ENCODE peak calls at places on chromosomes 5 and 9, in seven cellular contexts. O is lower lobe of right lung, M is neural progenitor cell, V is Peyer's patch, H is heart left ventricle, C is GM23248, Q is A549. S is an unnamed sample. For H3K9me3 and H3K4me1, the result is how much of the 10 kb centered on the place peaks cover.

GRCh38 chr5:78648359-78649219 is at the start of gene LHFPL2:
- DNase-seq in V (peak), H (peak), O (peak), Q (peak), C (peak), M (peak), S (peak)

GRCh38 chr9:113619156-113619861 is 155.8 kb downstream of the RGS3 start:
- DNase-seq in O (no peak), C (no peak), V (no peak), M (no peak), H (no peak), Q (no peak), S (no peak)

GRCh38 chr5:174295736-174296481 is 250.4 kb downstream of the NSG2 start:
- DNase-seq in O (no peak), C (no peak), Q (no peak), V (no peak), H (no peak), M (no peak), S (no peak)

GRCh38 chr5:169637856-169638190 is 748 bp downstream of the DOCK2 start:
- DNase-seq in O (peak), V (peak), Q (no peak), M (no peak), C (no peak), H (no peak), S (peak)

GRCh38 chr9:97468658-97469448 is 32.6 kb upstream of the TMOD1 start:
- DNase-seq in V (peak), Q (peak), M (peak), O (peak), C (peak), H (peak), S (peak)

GRCh38 chr9:104750185-104750762 is 2.8 kb downstream of the NIPSNAP3A start:
- DNase-seq in O (no peak), Q (no peak), H (no peak), V (no peak), M (no peak), C (no peak), S (no peak)

GRCh38 chr5:78526049-78526525 is 122.5 kb downstream of the LHFPL2 start:
- DNase-seq in V (no peak), Q (peak), O (no peak), H (no peak), M (no peak), C (peak), S (no peak)

GRCh38 chr9:105837261-105837660 is 142.9 kb downstream of the TMEM38B start:
- DNase-seq in C (no peak), Q (no peak), H (no peak), M (no peak), V (no peak), O (no peak), S (no peak)

GRCh38 chr9:16709936-16710335 is 160.5 kb downstream of the BNC2 start:
- DNase-seq in M (no peak), H (no peak), Q (no peak), O (no peak), C (no peak), V (no peak), S (no peak)

GRCh38 chr5:152542741-152543140 is 137.7 kb upstream of the NMUR2 start:
- DNase-seq in C (peak), H (no peak), Q (no peak), V (no peak), M (peak), O (no peak), S (no peak)

GRCh38 chr5:66807743-66808142 is 211.6 kb downstream of the MAST4 start:
- DNase-seq in M (peak), C (peak), O (no peak), H (no peak), Q (peak), V (no peak), S (peak)

GRCh38 chr5:42949348-42950090 is 90.6 kb downstream of the ANXA2R start:
- DNase-seq in O (peak), V (peak), C (peak), H (peak), M (no peak), Q (peak), S (peak)

GRCh38 chr9:2158111-2158610 is 143.0 kb downstream of the SMARCA2 start:
- DNase-seq in M (peak), V (peak), H (no peak), C (peak), O (peak), Q (peak), S (peak)

GRCh38 chr9:131418143-131419028 is 24.5 kb downstream of the PRRC2B start:
- DNase-seq in V (no peak), Q (no peak), H (no peak), C (peak), O (peak), M (peak), S (peak)

GRCh38 chr5:29942089-29942488 is 1251.4 kb upstream of the CDH6 start:
- DNase-seq in H (no peak), O (no peak), Q (no peak), V (no peak), C (no peak), M (no peak), S (no peak)

GRCh38 chr9:88583901-88584596 is 49.1 kb downstream of the NXNL2 start:
- DNase-seq in V (no peak), H (no peak), C (peak), O (no peak), Q (no peak), M (peak), S (no peak)

GRCh38 chr5:82796643-82797416 is 280.4 kb downstream of the TMEM167A start:
- DNase-seq in C (no peak), H (no peak), Q (no peak), O (no peak), V (no peak), M (peak), S (no peak)

GRCh38 chr9:3585616-3586015 is 59.8 kb upstream of the RFX3 start:
- DNase-seq in O (no peak), V (no peak), H (no peak), C (no peak), Q (no peak), M (no peak), S (no peak)
- H3K9me3 ChIP-seq in O (under half), V (under half), H (under half), C (under half), Q (under half), M (under half), S (under half)

GRCh38 chr9:34203275-34204010 is 24.6 kb downstream of the UBAP1 start:
- DNase-seq in H (no peak), V (no peak), M (no peak), O (no peak), Q (no peak), C (peak), S (no peak)
- H3K4me1 ChIP-seq in H (under half), V (under half), M (under half), O (under half), Q (under half), C (under half), S (under half)

DNA sequence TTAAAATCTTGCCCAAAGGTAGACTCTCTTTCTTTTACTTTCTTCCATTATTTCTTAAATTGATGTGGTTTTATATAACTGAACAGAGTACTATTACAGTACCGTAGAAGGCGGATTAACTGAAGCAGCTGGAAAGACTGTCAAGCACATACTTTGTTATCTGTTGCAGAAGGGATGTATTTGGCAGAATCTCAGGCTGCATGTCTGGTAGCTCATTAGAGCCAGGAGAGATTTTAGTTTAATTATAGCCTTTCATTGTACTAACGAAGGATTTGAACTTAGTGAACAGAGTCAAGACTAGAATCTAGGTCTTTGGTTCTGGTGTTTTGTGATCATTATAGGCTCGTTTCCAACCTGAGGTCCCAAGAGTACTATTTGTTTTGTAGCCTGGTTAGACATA is 20.6 kb downstream of the ZNF354C start:
- DNase-seq in Q (no peak), H (no peak), V (no peak), C (no peak), M (no peak), O (no peak), S (no peak)
- H3K9me3 ChIP-seq in Q (half or more), H (under half), V (half or more), C (under half), M (half or more), O (half or more), S (half or more)

DNA sequence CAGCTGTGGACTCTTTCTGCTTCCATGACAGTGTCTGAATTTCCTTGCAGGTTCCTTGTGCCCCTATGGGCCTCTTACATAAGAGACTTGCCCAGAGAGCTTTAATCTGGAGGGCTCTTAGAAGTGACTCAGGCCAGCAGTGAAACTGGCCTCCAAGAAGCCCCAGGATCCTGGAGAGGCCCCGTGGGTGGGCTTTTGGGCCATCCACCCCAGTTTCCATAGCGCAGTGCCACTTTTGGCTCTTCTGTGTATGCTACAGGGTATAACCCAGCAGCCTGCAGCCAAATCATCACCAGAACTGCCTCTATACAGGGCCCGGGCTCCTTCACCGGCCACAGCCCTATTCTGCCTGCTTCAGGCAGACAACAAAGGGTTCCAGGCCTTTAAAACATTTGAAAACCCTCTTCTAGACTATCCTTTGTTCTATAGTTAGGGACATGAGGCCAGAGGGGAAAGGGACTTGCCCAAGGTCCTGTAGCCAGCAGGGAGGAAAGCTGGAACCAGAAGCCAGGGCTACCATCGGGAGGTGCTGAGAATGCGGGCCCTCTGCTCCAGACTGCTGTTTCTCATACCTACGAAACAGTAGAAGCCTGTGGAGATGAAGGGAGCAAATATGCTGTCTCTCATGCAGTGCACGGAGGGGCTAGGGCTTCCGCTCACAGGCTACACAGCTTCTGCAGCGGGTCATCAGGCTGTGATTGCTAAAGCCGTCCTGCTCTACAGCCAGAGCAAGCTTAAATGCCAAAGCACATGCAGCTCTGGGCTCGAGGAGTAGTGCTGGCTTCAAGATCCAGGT is 18.0 kb downstream of the SH3PXD2B start:
- DNase-seq in Q (no peak), C (no peak), H (no peak), V (no peak), O (no peak), M (no peak), S (no peak)
- H3K4me1 ChIP-seq in Q (under half), C (under half), H (under half), V (under half), O (under half), M (under half), S (under half)

DNA sequence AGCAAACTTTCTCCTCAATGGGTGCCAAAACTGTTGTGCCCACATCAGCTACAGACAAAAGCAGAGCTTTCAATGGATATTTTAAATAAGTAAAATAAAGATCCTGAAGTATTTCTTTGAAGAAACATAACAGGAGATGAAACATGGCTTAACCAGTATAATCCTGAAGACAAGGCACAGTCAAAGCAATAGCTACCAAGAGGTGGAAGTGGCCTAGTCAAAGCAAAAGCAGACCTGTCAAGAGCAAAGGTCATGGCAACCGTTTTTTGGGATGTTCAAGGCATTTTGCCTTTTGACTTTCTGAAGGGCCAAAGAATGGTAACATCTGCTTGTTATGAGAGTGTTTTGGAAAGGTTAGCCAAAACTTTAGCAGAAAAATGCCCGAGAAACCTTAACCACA is 77.9 kb downstream of the ANXA1 start:
- DNase-seq in O (no peak), H (no peak), V (no peak), C (no peak), M (no peak), Q (no peak), S (no peak)
- H3K9me3 ChIP-seq in O (under half), H (under half), V (under half), C (under half), M (under half), Q (under half), S (under half)

DNA sequence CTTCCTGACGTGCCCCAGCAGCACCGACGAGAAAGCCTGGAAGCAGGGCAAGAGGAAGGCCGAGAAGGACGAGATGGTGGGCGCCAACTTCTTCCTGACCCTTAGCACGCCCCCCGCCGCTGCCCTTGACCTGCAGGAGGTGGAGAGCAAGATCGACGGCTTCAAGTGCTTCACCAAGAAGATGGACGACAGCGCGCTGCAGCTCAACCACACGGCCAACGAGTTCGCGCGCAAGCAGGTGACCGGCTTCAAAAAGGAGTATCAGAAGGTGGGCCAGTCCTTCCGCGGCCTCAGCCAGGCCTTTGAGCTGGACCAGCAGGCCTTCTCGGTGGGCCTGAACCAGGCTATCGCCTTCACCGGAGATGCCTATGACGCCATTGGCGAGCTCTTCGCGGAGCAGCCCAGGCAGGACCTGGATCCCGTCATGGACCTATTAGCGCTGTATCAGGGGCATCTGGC is 1.6 kb downstream of the SNX18 start:
- DNase-seq in Q (no peak), M (no peak), H (peak), C (peak), O (peak), V (no peak), S (no peak)
- H3K4me1 ChIP-seq in Q (under half), M (under half), H (half or more), C (half or more), O (half or more), V (under half), S (under half)

GRCh38 chr9:70566743-70567142 is 152.3 kb upstream of the KLF9 start:
- DNase-seq in V (no peak), Q (no peak), M (peak), H (no peak), C (no peak), O (no peak), S (no peak)

GRCh38 chr9:70571247-70571646 is 156.8 kb upstream of the KLF9 start:
- DNase-seq in O (no peak), V (no peak), M (no peak), C (no peak), H (no peak), Q (no peak), S (no peak)

GRCh38 chr9:70567511-70567910 is 153.1 kb upstream of the KLF9 start:
- DNase-seq in V (no peak), H (no peak), M (no peak), Q (no peak), C (no peak), O (no peak), S (no peak)

GRCh38 chr9:70566066-70566465 is 151.6 kb upstream of the KLF9 start:
- DNase-seq in V (no peak), M (no peak), O (no peak), Q (no peak), C (no peak), H (no peak), S (no peak)

GRCh38 chr9:70569070-70569772 is 154.8 kb upstream of the KLF9 start:
- DNase-seq in M (no peak), O (no peak), V (no peak), Q (no peak), H (no peak), C (peak), S (no peak)
- H3K9me3 ChIP-seq in M (under half), O (under half), V (under half), Q (under half), H (under half), C (under half), S (under half)

GRCh38 chr9:133155156-133155555 is 8.6 kb downstream of the GBGT1 start:
- DNase-seq in M (no peak), Q (no peak), H (no peak), O (peak), V (no peak), C (no peak), S (no peak)
- H3K4me1 ChIP-seq in M (under half), Q (under half), H (under half), O (under half), V (under half), C (under half), S (under half)